ENCODE peak calls at places on chromosomes 4 and X, in five cellular contexts. B is IMR-90, V is trophoblast cell, W is mesendoderm, D is H9. G is an unnamed sample.

GRCh38 chrX:39431893-39432292 is 630.6 kb downstream of the MID1IP1 start:
- DNase-seq in W (peak; percentile 61), D (no peak), V (no peak), B (no peak), G (no peak)

GRCh38 chr4:2940267-2941137 is 22.7 kb downstream of the NOP14 start:
- DNase-seq in D (no peak), W (no peak), V (no peak), B (no peak), G (no peak)

GRCh38 chr4:92111493-92111892 is 192.3 kb upstream of the GRID2 start:
- DNase-seq in W (no peak), B (no peak), D (no peak), V (no peak), G (no peak)

GRCh38 chrX:104324871-104325585 is 70.3 kb upstream of the ESX1 start:
- DNase-seq in B (peak; percentile 42), W (no peak), D (no peak), V (no peak), G (no peak)

GRCh38 chrX:110847334-110847733 is 51.7 kb upstream of the CHRDL1 start:
- DNase-seq in D (no peak), B (peak; percentile 63), V (no peak), W (peak; percentile 54), G (peak; percentile 61)

GRCh38 chrX:140355922-140356321 is 148.9 kb downstream of the SOX3 start:
- DNase-seq in D (no peak), W (peak; percentile 4), B (no peak), V (peak; percentile 0), G (no peak)

GRCh38 chrX:44903107-44903506 is 30.1 kb downstream of the KDM6A start:
- DNase-seq in W (peak; percentile 7), D (no peak), V (peak; percentile 23), B (peak; percentile 78), G (no peak)

GRCh38 chr4:74675673-74676279 is 118.5 kb downstream of the BTC start:
- DNase-seq in W (peak; percentile 59), B (peak; percentile 76), D (no peak), V (peak; percentile 19), G (no peak)

DNA sequence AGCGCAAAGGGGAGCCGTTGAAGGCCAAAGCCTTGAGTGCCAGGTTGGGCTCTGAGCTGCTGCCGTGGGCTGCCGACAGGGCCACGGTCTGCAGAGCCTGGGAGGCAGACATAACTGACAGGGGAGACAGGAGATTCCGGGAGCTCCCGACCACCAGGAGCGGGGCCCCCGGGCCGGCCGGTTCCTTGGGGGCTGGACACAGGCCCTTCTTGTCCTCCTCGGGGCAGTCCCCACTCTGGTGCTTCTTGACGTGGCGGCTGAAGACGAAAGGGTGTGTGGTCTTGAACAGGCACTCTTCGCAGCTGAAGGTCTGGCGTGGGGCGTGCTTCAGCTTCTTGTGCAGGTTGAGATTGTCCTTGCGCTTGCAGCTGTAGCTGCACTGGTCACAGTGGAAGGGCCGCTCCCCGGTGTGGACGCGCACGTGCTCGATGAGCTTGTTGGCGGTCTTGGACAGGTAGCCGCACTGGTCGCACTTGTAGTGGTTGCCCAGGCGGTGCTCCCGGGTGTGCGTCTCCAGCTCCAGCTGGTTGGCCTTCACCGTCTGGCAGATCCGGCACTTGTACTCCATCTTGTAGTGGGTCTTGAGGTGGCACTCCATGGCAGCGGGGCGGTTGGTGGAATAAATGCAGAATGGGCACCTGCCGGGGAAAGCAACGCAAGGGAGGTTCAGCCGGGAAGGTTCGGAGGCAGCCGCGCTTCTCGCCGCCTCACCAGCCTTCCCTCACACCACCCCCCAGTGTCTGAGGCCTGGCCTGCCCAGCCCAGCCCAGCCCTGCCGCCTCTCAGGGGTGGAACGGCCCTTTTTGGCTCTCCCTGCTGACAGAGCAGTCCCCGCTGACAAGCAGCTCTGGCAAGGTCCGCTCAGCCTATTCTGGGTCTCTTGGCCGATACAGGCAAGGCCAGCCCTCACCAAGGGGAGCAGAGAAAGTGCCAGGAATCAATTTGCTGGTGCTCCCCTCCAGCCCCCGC is 81.3 kb downstream of the C4orf51 start:
- DNase-seq in V (no peak), W (no peak), B (no peak), D (no peak), G (no peak)
- H2BK5ac ChIP-seq in V (no peak overlapping the region), W (no peak overlapping the region), B (no peak overlapping the region), D (no peak overlapping the region), G (no peak overlapping the region)

GRCh38 chr4:681736-682451 is 7.1 kb downstream of the SLC49A3 start:
- DNase-seq in V (peak; percentile 85), B (no peak), D (peak; percentile 70), W (no peak), G (no peak)

GRCh38 chr4:680091-680490 is 5.7 kb downstream of the MYL5 start:
- DNase-seq in D (peak; percentile 28), B (no peak), W (no peak), V (no peak), G (no peak)

GRCh38 chr4:680931-681645 is 6.7 kb downstream of the MYL5 start:
- DNase-seq in B (no peak), V (no peak), W (peak; percentile 78), D (peak; percentile 77), G (no peak)

GRCh38 chr4:679571-680083 is 5.3 kb downstream of the MYL5 start:
- DNase-seq in V (no peak), W (no peak), D (no peak), B (no peak), G (no peak)

GRCh38 chr4:680565-680930 is 6.2 kb downstream of the MYL5 start:
- DNase-seq in D (peak; percentile 53), V (no peak), W (no peak), B (no peak), G (no peak)
- H3K4ac ChIP-seq in D (no peak overlapping the region), V (no peak overlapping the region), W (no peak overlapping the region), B (no peak overlapping the region), G (no peak overlapping the region)

GRCh38 chr4:8067274-8067936 is 91.2 kb downstream of the ABLIM2 start:
- DNase-seq in W (no peak), B (no peak), V (no peak), D (no peak), G (no peak)
- H2BK5ac ChIP-seq in W (no peak overlapping the region), B (no peak overlapping the region), V (no peak overlapping the region), D (no peak overlapping the region), G (peak overlapping the region; percentile 39)

GRCh38 chrX:129931411-129932136 is 25.6 kb downstream of the UTP14A start:
- DNase-seq in D (peak; percentile 93), W (peak; percentile 96), V (peak; percentile 68), B (peak; percentile 84), G (peak; percentile 85)
- H3K4ac ChIP-seq in D (no peak overlapping the region), W (no peak overlapping the region), V (peak overlapping the region; percentile 43), B (peak overlapping the region; percentile 97), G (no peak overlapping the region)

GRCh38 chr4:138110815-138111214 is 131.3 kb downstream of the SLC7A11 start:
- DNase-seq in B (peak; percentile 8), V (no peak), W (peak; percentile 10), D (no peak), G (no peak)
- H2BK5ac ChIP-seq in B (no peak overlapping the region), V (no peak overlapping the region), W (no peak overlapping the region), D (no peak overlapping the region), G (no peak overlapping the region)

DNA sequence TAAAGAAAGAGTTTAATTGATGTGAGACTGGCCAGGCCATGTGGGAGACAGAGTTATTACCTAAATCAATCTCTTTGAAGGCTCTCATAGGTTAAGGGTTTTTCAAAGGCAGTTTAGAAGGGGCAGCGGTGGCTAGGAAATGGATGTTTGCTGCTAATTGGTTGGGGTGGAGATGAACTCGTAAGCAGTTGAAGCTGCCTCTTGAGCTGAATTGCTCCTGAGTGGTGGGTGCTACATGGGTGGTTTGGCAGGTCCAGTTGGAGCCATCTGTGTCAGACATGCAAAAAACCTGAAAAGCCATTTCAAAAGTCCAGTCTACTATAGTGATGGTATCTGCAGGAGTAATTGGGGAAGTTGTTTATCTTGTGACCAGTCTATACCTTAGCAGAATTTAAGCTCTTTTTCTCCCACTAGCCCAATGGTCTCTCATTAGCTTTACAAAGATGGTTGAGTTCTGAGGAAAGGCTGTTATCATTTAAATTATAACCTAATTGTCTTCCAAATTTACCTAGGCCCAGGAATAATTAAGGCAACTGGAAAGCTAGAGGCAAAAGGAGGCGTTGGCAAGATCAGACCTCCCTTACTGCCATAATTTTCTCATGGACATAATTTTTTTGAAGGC is 762.4 kb upstream of the FRG1 start:
- DNase-seq in B (no peak), V (no peak), W (no peak), D (peak; percentile 52), G (no peak)
- H3K4ac ChIP-seq in B (no peak overlapping the region), V (no peak overlapping the region), W (no peak overlapping the region), D (no peak overlapping the region), G (no peak overlapping the region)

GRCh38 chr4:13445841-13446790 is 38.0 kb downstream of the RAB28 start:
- DNase-seq in B (no peak), V (no peak), W (peak; percentile 91), D (peak; percentile 73), G (peak; percentile 43)
- H2BK5ac ChIP-seq in B (no peak overlapping the region), V (no peak overlapping the region), W (peak overlapping the region; percentile 63), D (no peak overlapping the region), G (no peak overlapping the region)

GRCh38 chr4:152535236-152535902 is 523 bp downstream of the FBXW7 start:
- DNase-seq in D (no peak), W (no peak), V (no peak), B (no peak), G (no peak)

GRCh38 chr4:152534541-152535231 is 1.2 kb downstream of the FBXW7 start:
- DNase-seq in D (peak; percentile 35), W (peak; percentile 60), B (no peak), V (peak; percentile 31), G (no peak)

GRCh38 chr4:152535903-152536544 is at the start of gene FBXW7:
- DNase-seq in V (peak; percentile 99), B (peak; percentile 99), W (peak; percentile 100), D (peak; percentile 99), G (peak; percentile 100)

GRCh38 chr4:152537881-152538280 is 2.0 kb upstream of the FBXW7 start:
- DNase-seq in B (no peak), D (no peak), V (no peak), W (no peak), G (no peak)

GRCh38 chr4:152536545-152537182 is 772 bp upstream of the FBXW7 start:
- DNase-seq in W (no peak), B (peak; percentile 37), D (no peak), V (no peak), G (no peak)
- H3K4ac ChIP-seq in W (no peak overlapping the region), B (peak overlapping the region; percentile 75), D (no peak overlapping the region), V (peak overlapping the region; percentile 29), G (no peak overlapping the region)

G was measured in neuronal stem cell.